ENCODE peak calls at places on chromosomes 4 and X, in ten cellular contexts. C, X, H, M, V, A, P, G, Q and D are unnamed samples.

GRCh38 chr4:165965503-165965902 is 92.5 kb downstream of the TLL1 start:
- DNase-seq in H (no peak), G (no peak), Q (no peak), A (no peak), V (no peak), P (no peak), X (no peak), M (no peak), C (no peak), D (no peak)

GRCh38 chrX:9566150-9566621 is 101.3 kb downstream of the TBL1X start:
- DNase-seq in P (no peak), G (peak; percentile 8), H (no peak), M (peak; percentile 91), V (peak; percentile 85), Q (peak; percentile 32), A (peak; percentile 74), C (no peak), X (peak; percentile 86), D (no peak)

GRCh38 chrX:1387141-1387776 is 4.7 kb downstream of the SLC25A6 start:
- DNase-seq in A (no peak), H (peak; percentile 81), Q (no peak), G (peak; percentile 4), V (no peak), C (no peak), X (no peak), M (no peak), P (no peak), D (peak; percentile 49)

GRCh38 chrX:51507551-51507950 is 11.2 kb upstream of the NUDT11 start:
- DNase-seq in P (no peak), G (no peak), C (no peak), V (no peak), H (no peak), A (no peak), Q (no peak), M (no peak), X (no peak), D (no peak)

GRCh38 chr4:73679836-73680235 is 59.6 kb upstream of the RASSF6 start:
- DNase-seq in H (no peak), Q (no peak), G (no peak), A (no peak), X (peak; percentile 49), V (peak; percentile 34), M (peak; percentile 85), C (no peak), P (no peak), D (no peak)

GRCh38 chr4:1192091-1192492 is 19.7 kb upstream of the SPON2 start:
- DNase-seq in C (no peak), H (peak; percentile 95), A (peak; percentile 98), X (peak; percentile 97), P (no peak), M (peak; percentile 99), G (no peak), Q (peak; percentile 29), V (peak; percentile 98), D (no peak)

GRCh38 chr4:89781321-89781720 is 55.6 kb downstream of the SNCA start:
- DNase-seq in X (no peak), P (no peak), A (no peak), G (no peak), Q (no peak), V (no peak), H (no peak), C (no peak), M (no peak), D (no peak)

GRCh38 chr4:26985836-26986235 is 125.2 kb downstream of the STIM2 start:
- DNase-seq in A (no peak), C (peak; percentile 40), X (no peak), H (no peak), M (no peak), V (no peak), Q (no peak), G (peak; percentile 67), P (no peak), D (no peak)

GRCh38 chrX:146055733-146056132 is 238.1 kb downstream of the SLITRK2 start:
- DNase-seq in V (no peak), H (no peak), Q (no peak), M (no peak), G (no peak), C (no peak), P (no peak), X (no peak), A (no peak), D (no peak)

GRCh38 chr4:75036046-75036445 is 103.1 kb downstream of the PARM1 start:
- DNase-seq in M (no peak), C (peak; percentile 63), Q (no peak), V (no peak), P (no peak), A (no peak), X (no peak), H (no peak), G (no peak), D (no peak)

DNA sequence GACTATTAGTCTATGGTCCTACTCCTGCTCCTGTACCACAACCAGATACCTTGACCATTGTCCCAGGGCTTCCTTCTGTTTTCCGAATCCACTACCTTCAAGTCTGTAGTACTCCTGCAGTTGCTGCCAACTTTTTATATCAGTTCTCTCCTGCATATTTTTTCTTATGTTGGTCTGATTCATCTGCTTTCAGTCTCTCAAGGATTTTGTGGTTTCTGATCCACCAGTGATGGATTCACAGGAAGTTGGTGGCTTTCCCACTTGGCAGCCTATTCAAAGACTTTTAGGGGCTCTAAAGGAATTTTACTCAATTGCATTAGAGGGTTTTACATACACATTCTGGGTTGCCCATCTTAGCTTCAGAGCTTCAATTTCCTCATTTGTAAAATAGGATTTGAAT is 23.6 kb downstream of the KIF4A start:
- DNase-seq in M (peak; percentile 52), C (no peak), X (peak; percentile 28), H (no peak), Q (no peak), G (no peak), A (peak; percentile 19), P (no peak), V (peak; percentile 9), D (no peak)
- H3K9ac ChIP-seq in M (no peak overlapping the region), C (no peak overlapping the region), X (no peak overlapping the region), H (no peak overlapping the region), Q (no peak overlapping the region), G (no peak overlapping the region), A (no peak overlapping the region), P (no peak overlapping the region), V (no peak overlapping the region), D (no peak overlapping the region)

DNA sequence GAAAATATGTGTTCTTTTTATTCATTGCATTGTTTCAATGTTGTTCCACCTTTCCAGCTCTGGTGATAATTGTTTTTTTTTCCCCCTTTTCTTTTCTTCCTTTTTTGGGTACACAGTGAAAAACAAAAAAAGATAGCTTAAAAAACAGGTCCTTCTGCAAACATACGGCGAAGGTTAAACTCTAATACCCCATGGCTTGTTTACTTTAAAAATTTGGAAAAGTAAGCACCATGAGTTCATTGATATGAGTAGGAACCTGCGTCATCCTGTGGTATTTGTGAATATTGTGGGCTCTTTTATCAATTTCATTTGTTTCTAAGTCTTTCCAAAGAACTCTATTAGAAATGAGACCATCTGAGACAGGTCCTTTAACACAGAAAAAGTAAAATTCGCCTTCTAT is 123.5 kb downstream of the CHRNA9 start:
- DNase-seq in A (no peak), H (no peak), P (no peak), Q (no peak), C (no peak), X (no peak), V (no peak), G (no peak), M (peak; percentile 22), D (no peak)
- H3K4me1 ChIP-seq in A (no peaks in the 10 kb centered on the region), H (peaks cover 14% of the 10 kb centered on the region), P (no peaks in the 10 kb centered on the region), Q (no peaks in the 10 kb centered on the region), C (no peaks in the 10 kb centered on the region), X (no peaks in the 10 kb centered on the region), V (no peaks in the 10 kb centered on the region), G (no peaks in the 10 kb centered on the region), M (no peaks in the 10 kb centered on the region), D (no peaks in the 10 kb centered on the region)

GRCh38 chr4:41212221-41213203 is 1.8 kb downstream of the APBB2 start:
- DNase-seq in A (peak; percentile 71), M (peak; percentile 64), G (no peak), X (peak; percentile 77), P (no peak), Q (no peak), V (peak; percentile 81), C (no peak), H (no peak), D (peak; percentile 69)

GRCh38 chr4:41215155-41215554 is 813 bp upstream of the APBB2 start:
- DNase-seq in C (no peak), P (no peak), V (no peak), A (peak; percentile 18), Q (no peak), G (no peak), H (no peak), M (no peak), X (peak; percentile 30), D (peak; percentile 61)

GRCh38 chr4:41214158-41215146 is at the start of gene APBB2:
- DNase-seq in A (peak; percentile 98), C (peak; percentile 79), H (peak; percentile 98), V (peak; percentile 97), G (no peak), Q (peak; percentile 93), X (peak; percentile 98), M (peak; percentile 97), P (peak; percentile 97), D (peak; percentile 99)

GRCh38 chr4:41215969-41216293 is 1.6 kb upstream of the APBB2 start:
- DNase-seq in X (no peak), Q (no peak), P (no peak), A (peak; percentile 37), M (no peak), H (no peak), C (no peak), G (no peak), V (no peak), D (no peak)

GRCh38 chr4:41213563-41214157 is 682 bp downstream of the APBB2 start:
- DNase-seq in P (no peak), C (no peak), X (peak; percentile 60), M (no peak), G (no peak), A (peak; percentile 57), V (no peak), Q (no peak), H (peak; percentile 82), D (no peak)
- H3K9ac ChIP-seq in P (peak overlapping the region; percentile 49), C (peak overlapping the region; percentile 56), X (peak overlapping the region; percentile 77), M (peak overlapping the region; percentile 97), G (no peak overlapping the region), A (peak overlapping the region; percentile 92), V (peak overlapping the region; percentile 73), Q (peak overlapping the region; percentile 80), H (peak overlapping the region; percentile 68), D (peak overlapping the region; percentile 35)

DNA sequence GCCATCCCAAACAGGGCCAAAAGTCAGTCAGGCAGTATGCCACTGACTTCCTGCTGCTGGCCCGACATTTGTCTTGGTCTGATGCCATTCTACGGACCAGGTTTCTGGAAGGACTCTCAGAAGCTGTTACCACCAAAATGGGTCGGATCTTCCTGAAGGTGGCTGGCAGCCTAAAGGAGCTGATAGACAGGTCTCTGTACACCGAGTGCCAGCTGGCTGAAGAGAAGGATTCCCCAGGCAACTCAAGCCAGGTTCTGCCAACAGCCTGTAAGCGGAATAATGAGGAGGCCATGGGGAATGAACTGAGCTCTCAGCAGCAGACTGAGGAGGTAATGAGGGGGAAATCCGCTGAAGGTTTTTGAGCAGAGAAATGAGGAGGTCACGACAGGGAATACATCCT is 95.7 kb downstream of the RTL9 start:
- DNase-seq in M (no peak), G (no peak), X (no peak), Q (no peak), H (no peak), A (no peak), P (no peak), C (no peak), V (no peak), D (no peak)
- H3K4me1 ChIP-seq in M (no peaks in the 10 kb centered on the region), G (no peaks in the 10 kb centered on the region), X (no peaks in the 10 kb centered on the region), Q (no peaks in the 10 kb centered on the region), H (no peaks in the 10 kb centered on the region), A (no peaks in the 10 kb centered on the region), P (no peaks in the 10 kb centered on the region), C (no peaks in the 10 kb centered on the region), V (no peaks in the 10 kb centered on the region), D (no peaks in the 10 kb centered on the region)